ENCODE peak calls at places on chromosomes 12 and 14, in six cellular contexts. O, T, R, C, A and P are unnamed samples.

GRCh38 chr12:12716845-12717585 is at the start of gene CDKN1B:
- DNase-seq in R (peak; percentile 50), C (peak; percentile 86), O (peak; percentile 75), T (peak; percentile 83), A (peak; percentile 95), P (peak; percentile 93)

GRCh38 chr12:88325076-88325827 is 183.1 kb downstream of the TMTC3 start:
- DNase-seq in C (no peak), R (no peak), O (peak; percentile 72), T (no peak), A (peak; percentile 75), P (no peak)

GRCh38 chr14:68816183-68816942 is 23.5 kb upstream of the ZFP36L1 start:
- DNase-seq in A (peak; percentile 85), O (peak; percentile 61), C (peak; percentile 84), R (no peak), T (peak; percentile 89), P (peak; percentile 90)

GRCh38 chr14:64196668-64197411 is 97.3 kb downstream of the ESR2 start:
- DNase-seq in T (no peak), O (peak; percentile 22), A (no peak), C (peak; percentile 71), R (peak; percentile 33), P (peak; percentile 51)

GRCh38 chr14:32230181-32230580 is 27.1 kb upstream of the RNU6-8 start:
- DNase-seq in O (peak; percentile 74), C (no peak), T (no peak), A (no peak), R (no peak), P (no peak)

GRCh38 chr12:5094986-5095385 is 51.3 kb downstream of the KCNA5 start:
- DNase-seq in T (no peak), R (no peak), C (no peak), A (no peak), O (no peak), P (no peak)

GRCh38 chr12:52063081-52063985 is 6.4 kb upstream of the ATG101 start:
- DNase-seq in T (no peak), R (no peak), A (no peak), C (peak; percentile 25), O (no peak), P (peak; percentile 68)

GRCh38 chr12:6229823-6230222 is 29.6 kb downstream of the CD9 start:
- DNase-seq in T (no peak), O (peak; percentile 76), A (peak; percentile 70), R (no peak), C (peak; percentile 68), P (peak; percentile 54)

GRCh38 chr12:131242741-131243496 is 289.2 kb downstream of the ADGRD1 start:
- DNase-seq in O (peak; percentile 64), A (peak; percentile 10), T (no peak), C (no peak), R (peak; percentile 67), P (no peak)

GRCh38 chr12:47207005-47207717 is 127.4 kb upstream of the AMIGO2 start:
- DNase-seq in A (no peak), O (no peak), C (no peak), T (no peak), R (no peak), P (no peak)

GRCh38 chr14:73797540-73797925 is 54.1 kb upstream of the PTGR2 start:
- DNase-seq in C (no peak), R (no peak), T (no peak), A (no peak), O (no peak), P (no peak)

GRCh38 chr14:31197671-31198070 is 9.9 kb downstream of the HECTD1 start:
- DNase-seq in A (no peak), T (no peak), O (no peak), R (no peak), C (no peak), P (no peak)